ENCODE peak calls at places on chromosomes 6 and 20, in seven cellular contexts. L, K, G, Z, U, R and A are unnamed samples.
A peak's percentile ranks its signal among the peaks of the same experiment; 100 is the strongest.

GRCh38 chr6:3913077-3913957 is 64.1 kb downstream of the FAM50B start:
- DNase-seq in R (peak; percentile 89), K (peak; percentile 98), G (peak; percentile 86), Z (no peak), U (peak; percentile 37), L (no peak), A (peak; percentile 90)

GRCh38 chr6:75409928-75410327 is 83.7 kb downstream of the FILIP1 start:
- DNase-seq in L (no peak), U (no peak), Z (no peak), R (no peak), G (no peak), K (peak; percentile 23), A (no peak)

GRCh38 chr6:166032366-166033171 is 135.1 kb downstream of the TBXT start:
- DNase-seq in K (peak; percentile 86), R (peak; percentile 63), L (no peak), U (no peak), G (no peak), Z (no peak), A (no peak)

GRCh38 chr20:34980543-34981213 is 25.0 kb downstream of the MYH7B start:
- DNase-seq in L (no peak), Z (no peak), U (no peak), R (no peak), G (no peak), K (no peak), A (peak; percentile 63)

GRCh38 chr20:61884571-61885389 is 180.9 kb downstream of the TAF4 start:
- DNase-seq in K (no peak), U (no peak), L (no peak), R (no peak), Z (no peak), G (no peak), A (no peak)

GRCh38 chr6:145815875-145816274 is 1.3 kb upstream of the FBXO30 start:
- DNase-seq in Z (no peak), L (no peak), R (no peak), U (no peak), G (no peak), K (no peak), A (no peak)

GRCh38 chr6:159790947-159791598 is 806 bp downstream of the MRPL18 start:
- DNase-seq in R (no peak), K (no peak), G (no peak), U (no peak), L (peak; percentile 14), Z (peak; percentile 6), A (no peak)

GRCh38 chr6:170358496-170358895 is 51.9 kb downstream of the FAM120B start:
- DNase-seq in G (no peak), K (no peak), U (no peak), R (no peak), Z (no peak), L (no peak), A (no peak)

GRCh38 chr6:135129139-135129867 is 51.8 kb upstream of the MYB start:
- DNase-seq in K (no peak), R (no peak), G (no peak), U (no peak), Z (no peak), L (no peak), A (no peak)

GRCh38 chr20:9686866-9687265 is 152.0 kb downstream of the PAK5 start:
- DNase-seq in K (no peak), L (no peak), R (no peak), Z (no peak), U (no peak), G (no peak), A (no peak)

GRCh38 chr20:41443667-41444066 is 77.0 kb upstream of the EMILIN3 start:
- DNase-seq in Z (no peak), K (no peak), U (no peak), L (no peak), R (no peak), G (no peak), A (no peak)

GRCh38 chr6:15244605-15245360 is 1.1 kb upstream of the JARID2 start:
- DNase-seq in R (no peak), L (peak; percentile 52), U (peak; percentile 37), G (peak; percentile 74), K (peak; percentile 64), Z (peak; percentile 56), A (peak; percentile 84)

GRCh38 chr20:63025534-63026331 is 19.0 kb upstream of the BHLHE23 start:
- DNase-seq in Z (no peak), U (no peak), K (no peak), G (no peak), R (peak; percentile 5), L (no peak), A (no peak)

GRCh38 chr6:169407338-169407737 is 153.7 kb upstream of the THBS2 start:
- DNase-seq in K (no peak), R (no peak), U (no peak), G (no peak), Z (no peak), L (no peak), A (no peak)

GRCh38 chr20:8271727-8272126 is 139.7 kb downstream of the PLCB1 start:
- DNase-seq in L (no peak), G (no peak), Z (no peak), U (no peak), K (no peak), R (no peak), A (no peak)

GRCh38 chr20:31602779-31603441 is 2.2 kb upstream of the ID1 start:
- DNase-seq in L (no peak), U (no peak), Z (peak; percentile 29), R (no peak), K (peak; percentile 95), G (no peak), A (no peak)

GRCh38 chr6:19297880-19298279 is 539.3 kb upstream of the ID4 start:
- DNase-seq in Z (no peak), K (no peak), L (no peak), U (peak; percentile 33), R (no peak), G (no peak), A (no peak)

GRCh38 chr20:44494681-44495080 is 19.0 kb downstream of the TTPAL start:
- DNase-seq in R (no peak), Z (no peak), G (no peak), U (no peak), L (no peak), K (no peak), A (no peak)

GRCh38 chr6:1821188-1822183 is 211.8 kb downstream of the FOXC1 start:
- DNase-seq in Z (no peak), K (peak; percentile 21), G (no peak), L (no peak), U (no peak), R (peak; percentile 70), A (no peak)

GRCh38 chr6:38871745-38872568 is 156.8 kb downstream of the DNAH8 start:
- DNase-seq in G (peak; percentile 72), R (no peak), K (peak; percentile 46), U (peak; percentile 43), Z (peak; percentile 18), L (peak; percentile 30), A (peak; percentile 77)

GRCh38 chr20:61739832-61740118 is 325.9 kb downstream of the TAF4 start:
- DNase-seq in L (no peak), R (no peak), U (no peak), Z (no peak), K (no peak), G (no peak), A (no peak)

GRCh38 chr6:14212020-14212419 is 94.4 kb downstream of the CD83 start:
- DNase-seq in Z (no peak), L (no peak), K (no peak), R (no peak), U (no peak), G (no peak), A (no peak)

GRCh38 chr6:5778317-5778857 is 228.3 kb downstream of the NRN1 start:
- DNase-seq in R (no peak), G (no peak), L (no peak), K (no peak), U (no peak), Z (no peak), A (no peak)

GRCh38 chr6:71478834-71479541 is 190.4 kb downstream of the OGFRL1 start:
- DNase-seq in L (no peak), G (no peak), U (no peak), Z (no peak), R (peak; percentile 75), K (peak; percentile 94), A (no peak)

GRCh38 chr6:28336284-28337024 is 506 bp upstream of the ZSCAN31 start:
- DNase-seq in L (no peak), Z (no peak), R (no peak), U (no peak), G (peak; percentile 40), K (peak; percentile 51), A (no peak)

GRCh38 chr6:35811699-35811995 is 6.5 kb downstream of the LHFPL5 start:
- DNase-seq in Z (no peak), G (no peak), L (no peak), U (no peak), R (no peak), K (no peak), A (no peak)

GRCh38 chr20:32918296-32918695 is 59.6 kb downstream of the EFCAB8 start:
- DNase-seq in U (no peak), L (no peak), G (no peak), R (no peak), K (no peak), Z (no peak), A (no peak)

GRCh38 chr6:38644951-38645350 is 5.2 kb upstream of the BTBD9 start:
- DNase-seq in U (no peak), R (no peak), K (no peak), G (no peak), L (no peak), Z (no peak), A (peak; percentile 34)